ENCODE peak calls at places on chromosomes 2 and 18, in nine cellular contexts. One of them, this sample, is unnamed.
A peak's percentile ranks its signal among the peaks of the same experiment; 100 is the strongest.

GRCh38 chr2:16270441-16270840 is 330.1 kb downstream of the MYCN start:
- DNase-seq in GM19239: no peak
- DNase-seq in non-pigmented ciliary epithelial cell: no peak
- DNase-seq in NCI-H2171: no peak
- DNase-seq in BJ: no peak
- DNase-seq in HTR-8/SVneo: no peak
- DNase-seq in choroid plexus epithelial cell: no peak
- DNase-seq in anterior cingulate cortex: no peak
- DNase-seq in NCI-H226: no peak
- DNase-seq in this sample: no peak

GRCh38 chr2:74481961-74482800 is 617 bp downstream of the CCDC142 start:
- DNase-seq in choroid plexus epithelial cell: no peak
- DNase-seq in GM19239: no peak
- DNase-seq in anterior cingulate cortex: no peak
- DNase-seq in NCI-H2171: peak; percentile 53
- DNase-seq in NCI-H226: peak; percentile 28
- DNase-seq in non-pigmented ciliary epithelial cell: no peak
- DNase-seq in BJ: no peak
- DNase-seq in HTR-8/SVneo: peak; percentile 50
- DNase-seq in this sample: no peak

GRCh38 chr2:30208453-30208852 is 22.9 kb upstream of the LBH start:
- DNase-seq in HTR-8/SVneo: peak; percentile 71
- DNase-seq in BJ: no peak
- DNase-seq in choroid plexus epithelial cell: peak; percentile 91
- DNase-seq in NCI-H2171: peak; percentile 60
- DNase-seq in NCI-H226: peak; percentile 48
- DNase-seq in anterior cingulate cortex: peak; percentile 32
- DNase-seq in GM19239: no peak
- DNase-seq in non-pigmented ciliary epithelial cell: no peak
- DNase-seq in this sample: no peak

GRCh38 chr2:45578056-45578843 is 32.8 kb downstream of the SRBD1 start:
- DNase-seq in NCI-H226: peak; percentile 8
- DNase-seq in GM19239: no peak
- DNase-seq in BJ: no peak
- DNase-seq in choroid plexus epithelial cell: peak; percentile 76
- DNase-seq in NCI-H2171: no peak
- DNase-seq in HTR-8/SVneo: no peak
- DNase-seq in non-pigmented ciliary epithelial cell: no peak
- DNase-seq in anterior cingulate cortex: no peak
- DNase-seq in this sample: no peak

GRCh38 chr2:28608829-28609400 is 113.1 kb downstream of the PLB1 start:
- DNase-seq in GM19239: no peak
- DNase-seq in NCI-H226: no peak
- DNase-seq in anterior cingulate cortex: no peak
- DNase-seq in non-pigmented ciliary epithelial cell: no peak
- DNase-seq in BJ: no peak
- DNase-seq in HTR-8/SVneo: no peak
- DNase-seq in choroid plexus epithelial cell: no peak
- DNase-seq in NCI-H2171: no peak
- DNase-seq in this sample: no peak

GRCh38 chr2:20040489-20041172 is 10.8 kb downstream of the LAPTM4A start:
- DNase-seq in BJ: no peak
- DNase-seq in NCI-H2171: no peak
- DNase-seq in anterior cingulate cortex: no peak
- DNase-seq in GM19239: no peak
- DNase-seq in NCI-H226: peak; percentile 53
- DNase-seq in HTR-8/SVneo: no peak
- DNase-seq in choroid plexus epithelial cell: no peak
- DNase-seq in non-pigmented ciliary epithelial cell: no peak
- DNase-seq in this sample: no peak

GRCh38 chr2:24779121-24779520 is 14.1 kb downstream of the PTRHD1 start:
- DNase-seq in NCI-H2171: no peak
- DNase-seq in anterior cingulate cortex: no peak
- DNase-seq in HTR-8/SVneo: no peak
- DNase-seq in GM19239: no peak
- DNase-seq in non-pigmented ciliary epithelial cell: no peak
- DNase-seq in BJ: no peak
- DNase-seq in NCI-H226: no peak
- DNase-seq in choroid plexus epithelial cell: no peak
- DNase-seq in this sample: no peak

GRCh38 chr2:75558786-75559428 is 1.8 kb downstream of the EVA1A start:
- DNase-seq in NCI-H226: no peak
- DNase-seq in choroid plexus epithelial cell: peak; percentile 62
- DNase-seq in anterior cingulate cortex: no peak
- DNase-seq in HTR-8/SVneo: no peak
- DNase-seq in NCI-H2171: no peak
- DNase-seq in BJ: no peak
- DNase-seq in GM19239: no peak
- DNase-seq in non-pigmented ciliary epithelial cell: no peak
- DNase-seq in this sample: no peak

GRCh38 chr2:44964704-44965343 is 23.3 kb downstream of the SIX3 start:
- DNase-seq in NCI-H2171: peak; percentile 84
- DNase-seq in NCI-H226: no peak
- DNase-seq in anterior cingulate cortex: no peak
- DNase-seq in choroid plexus epithelial cell: no peak
- DNase-seq in HTR-8/SVneo: no peak
- DNase-seq in BJ: no peak
- DNase-seq in GM19239: no peak
- DNase-seq in non-pigmented ciliary epithelial cell: no peak
- DNase-seq in this sample: no peak

GRCh38 chr2:233983445-233983844 is 66.3 kb downstream of the TRPM8 start:
- DNase-seq in HTR-8/SVneo: no peak
- DNase-seq in non-pigmented ciliary epithelial cell: no peak
- DNase-seq in choroid plexus epithelial cell: no peak
- DNase-seq in GM19239: no peak
- DNase-seq in NCI-H2171: no peak
- DNase-seq in anterior cingulate cortex: no peak
- DNase-seq in BJ: no peak
- DNase-seq in NCI-H226: no peak
- DNase-seq in this sample: no peak

GRCh38 chr2:239225456-239225855 is 175.4 kb downstream of the HDAC4 start:
- DNase-seq in NCI-H2171: no peak
- DNase-seq in HTR-8/SVneo: no peak
- DNase-seq in choroid plexus epithelial cell: no peak
- DNase-seq in anterior cingulate cortex: no peak
- DNase-seq in NCI-H226: no peak
- DNase-seq in BJ: no peak
- DNase-seq in GM19239: no peak
- DNase-seq in non-pigmented ciliary epithelial cell: no peak
- DNase-seq in this sample: no peak

GRCh38 chr18:12765127-12765526 is 62.3 kb downstream of the PSMG2 start:
- DNase-seq in NCI-H226: no peak
- DNase-seq in anterior cingulate cortex: no peak
- DNase-seq in choroid plexus epithelial cell: no peak
- DNase-seq in BJ: no peak
- DNase-seq in GM19239: no peak
- DNase-seq in NCI-H2171: no peak
- DNase-seq in non-pigmented ciliary epithelial cell: no peak
- DNase-seq in HTR-8/SVneo: no peak
- DNase-seq in this sample: no peak